ENCODE peak calls at places on chromosomes 6 and 20, in six cellular contexts. K is SW480, M is mucosa of gallbladder, C is NCI-H187, D is AG04450, W is COR-L47. E is an unnamed sample.

GRCh38 chr6:162871966-162872365 is 144.2 kb downstream of the PACRG start:
- DNase-seq in M (no peak), K (no peak), W (no peak), C (no peak), D (no peak), E (no peak)

GRCh38 chr6:148263961-148264360 is 78.7 kb upstream of the SASH1 start:
- DNase-seq in C (no peak), M (no peak), D (no peak), K (no peak), W (no peak), E (no peak)

GRCh38 chr20:2140561-2140960 is 38.9 kb downstream of the STK35 start:
- DNase-seq in K (no peak), D (no peak), W (no peak), M (no peak), C (no peak), E (peak)

GRCh38 chr6:168686339-168686738 is 245.4 kb downstream of the SMOC2 start:
- DNase-seq in K (no peak), M (no peak), D (no peak), C (no peak), W (no peak), E (no peak)

GRCh38 chr6:100453701-100454521 is 10.8 kb downstream of the SIM1 start:
- DNase-seq in C (no peak), W (no peak), K (no peak), M (no peak), D (no peak), E (no peak)

GRCh38 chr6:21526974-21527373 is 66.6 kb upstream of the SOX4 start:
- DNase-seq in C (no peak), W (no peak), M (no peak), K (no peak), D (no peak), E (no peak)

GRCh38 chr6:109508166-109508860 is 25.3 kb upstream of the ZBTB24 start:
- DNase-seq in K (no peak), D (no peak), W (no peak), M (no peak), C (no peak), E (no peak)

GRCh38 chr6:11006060-11006459 is 38.0 kb downstream of the ELOVL2 start:
- DNase-seq in W (peak), C (no peak), D (no peak), K (no peak), M (no peak), E (no peak)

GRCh38 chr6:55449219-55449618 is 122.0 kb downstream of the GFRAL start:
- DNase-seq in W (no peak), D (no peak), K (peak), C (no peak), M (no peak), E (no peak)

GRCh38 chr6:121485359-121485809 is 49.9 kb downstream of the GJA1 start:
- DNase-seq in W (no peak), C (no peak), K (no peak), M (no peak), D (no peak), E (no peak)

GRCh38 chr6:26295691-26296555 is 69.1 kb upstream of the BTN3A2 start:
- DNase-seq in C (no peak), M (peak), K (peak), D (no peak), W (no peak), E (no peak)

GRCh38 chr6:129793447-129793846 is 67.7 kb downstream of the TMEM244 start:
- DNase-seq in D (no peak), C (no peak), K (no peak), M (no peak), W (no peak), E (no peak)

GRCh38 chr6:157667211-157668033 is 155.6 kb upstream of the SNX9 start:
- DNase-seq in C (peak), D (no peak), K (peak), M (peak), W (peak), E (peak)

GRCh38 chr6:156102129-156102528 is 646.5 kb upstream of the NOX3 start:
- DNase-seq in D (no peak), K (peak), M (no peak), C (no peak), W (no peak), E (no peak)

GRCh38 chr20:57738484-57738883 is 28.7 kb upstream of the PMEPA1 start:
- DNase-seq in W (no peak), K (peak), C (no peak), M (no peak), D (no peak), E (no peak)

GRCh38 chr20:33233129-33233774 is 2.5 kb upstream of the BPIFA1 start:
- DNase-seq in K (no peak), M (no peak), C (no peak), W (no peak), D (no peak), E (no peak)

GRCh38 chr6:41767112-41767946 is 12.4 kb downstream of the FRS3 start:
- DNase-seq in W (no peak), C (no peak), M (peak), D (peak), K (no peak), E (peak)

GRCh38 chr20:10856237-10856636 is 182.4 kb upstream of the JAG1 start:
- DNase-seq in C (no peak), M (peak), W (no peak), D (no peak), K (no peak), E (no peak)

GRCh38 chr20:8331740-8332412 is 199.8 kb downstream of the PLCB1 start:
- DNase-seq in M (no peak), K (no peak), C (no peak), D (peak), W (no peak), E (no peak)